ENCODE peak calls at places on chromosomes 6 and 20, in eight cellular contexts. L is astrocyte of the spinal cord, C is left lung, P is neural progenitor cell, R is SJSA1, X is heart left ventricle, G is breast epithelium, F is esophagus squamous epithelium. D is an unnamed sample.

GRCh38 chr6:36735110-36735971 is 37.7 kb downstream of the RAB44 start:
- DNase-seq in L (peak), C (peak), P (no peak), R (no peak), X (peak), G (no peak), F (no peak), D (peak)

GRCh38 chr6:107083921-107084320 is 31.4 kb downstream of the BEND3 start:
- DNase-seq in L (no peak), C (no peak), P (no peak), R (no peak), X (no peak), G (no peak), F (no peak), D (no peak)

GRCh38 chr20:51767867-51768758 is at the start of gene ATP9A:
- DNase-seq in L (no peak), C (no peak), P (peak), R (no peak), X (peak), G (no peak), F (no peak), D (no peak)

GRCh38 chr6:35049346-35049745 is 91.8 kb downstream of the TCP11 start:
- DNase-seq in L (no peak), C (no peak), P (no peak), R (no peak), X (no peak), G (no peak), F (no peak), D (no peak)

GRCh38 chr20:1335961-1336698 is 7.2 kb upstream of the SDCBP2 start:
- DNase-seq in L (no peak), C (no peak), P (no peak), R (peak), X (peak), G (no peak), F (no peak), D (no peak)

GRCh38 chr6:11682525-11682924 is 96.1 kb downstream of the ADTRP start:
- DNase-seq in L (no peak), C (no peak), P (no peak), R (no peak), X (no peak), G (no peak), F (no peak), D (no peak)

GRCh38 chr6:135323979-135324378 is 142.9 kb downstream of the MYB start:
- DNase-seq in L (no peak), C (no peak), P (no peak), R (no peak), X (no peak), G (no peak), F (no peak), D (no peak)

GRCh38 chr6:74946961-74947360 is 258.9 kb downstream of the COL12A1 start:
- DNase-seq in L (peak), C (no peak), P (no peak), R (no peak), X (no peak), G (no peak), F (no peak), D (no peak)

GRCh38 chr20:61520761-61521460 is 268.9 kb downstream of the CDH4 start:
- DNase-seq in L (peak), C (no peak), P (no peak), R (no peak), X (no peak), G (no peak), F (no peak), D (no peak)

GRCh38 chr6:131875647-131876046 is 67.8 kb downstream of the ENPP1 start:
- DNase-seq in L (no peak), C (no peak), P (no peak), R (no peak), X (no peak), G (no peak), F (no peak), D (no peak)

GRCh38 chr20:59571151-59571550 is 33.2 kb upstream of the PHACTR3 start:
- DNase-seq in L (no peak), C (no peak), P (no peak), R (no peak), X (no peak), G (no peak), F (no peak), D (no peak)

GRCh38 chr20:35828434-35828833 is 56.6 kb downstream of the PHF20 start:
- DNase-seq in L (peak), C (no peak), P (no peak), R (no peak), X (peak), G (no peak), F (no peak), D (no peak)

DNA sequence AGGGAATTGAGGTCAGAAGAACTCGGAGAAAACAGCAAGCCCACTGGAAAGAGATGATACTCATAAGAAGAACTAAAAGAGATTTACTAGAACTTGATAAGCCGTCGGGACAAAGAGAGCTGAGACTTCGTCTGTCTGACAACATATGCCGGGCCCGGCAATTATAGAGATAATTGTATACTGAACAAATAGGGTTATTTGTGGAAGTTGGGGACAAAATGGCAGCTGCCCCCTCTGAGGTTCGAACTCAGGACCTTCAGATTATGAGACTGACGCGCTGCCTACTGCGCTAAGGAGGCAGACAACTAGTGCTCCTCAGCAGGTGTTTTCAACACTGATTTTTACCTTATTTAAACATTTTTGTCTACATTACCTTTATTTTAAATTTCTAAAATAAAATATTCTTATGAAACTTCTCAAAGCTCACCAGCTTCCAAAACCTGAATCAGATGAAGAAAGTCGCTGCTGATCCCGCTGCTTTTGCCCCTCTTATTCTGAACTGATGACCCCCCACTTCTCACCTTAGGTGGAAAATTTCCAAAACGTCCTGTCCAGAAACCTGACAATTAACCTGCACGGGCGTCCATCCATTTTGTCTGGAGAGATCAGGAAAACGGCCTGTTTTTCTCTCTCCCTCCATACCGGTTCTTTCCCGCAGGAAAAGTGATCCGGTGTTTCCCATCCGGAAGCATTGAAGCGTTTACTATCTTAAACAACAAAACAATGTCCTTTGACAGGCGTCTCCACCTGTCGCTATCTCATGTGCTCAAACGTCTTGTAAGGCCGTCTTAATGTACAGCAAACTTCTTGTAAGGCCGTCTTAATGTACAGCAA is 29.5 kb upstream of the TRIM27 start:
- DNase-seq in L (peak), C (no peak), P (peak), R (peak), X (no peak), G (no peak), F (no peak), D (peak)
- H3K4me3 ChIP-seq in L (peak), C (peak), P (peak), R (peak), X (peak), G (peak), F (peak), D (peak)

DNA sequence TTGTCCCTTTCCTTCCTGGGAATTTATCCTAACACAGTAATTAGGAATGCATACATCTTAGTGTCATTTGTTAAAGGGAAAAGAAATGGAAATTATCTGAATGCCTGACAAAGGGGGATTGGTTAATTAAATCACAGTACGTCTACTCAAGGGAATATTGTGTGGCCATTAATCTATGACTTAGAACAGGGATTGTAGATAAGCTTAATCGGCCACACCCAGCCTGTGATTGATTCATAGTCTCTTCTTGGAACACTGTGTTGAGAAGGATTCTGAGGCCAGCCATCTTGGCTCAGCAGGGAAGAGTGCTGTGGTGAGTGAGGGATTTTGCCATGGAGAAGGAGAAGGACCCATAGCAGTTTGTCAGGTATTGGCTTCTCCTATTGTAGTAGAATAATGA is 50.5 kb downstream of the CTNNBL1 start:
- DNase-seq in L (no peak), C (no peak), P (no peak), R (no peak), X (no peak), G (no peak), F (no peak), D (no peak)
- H3K4me3 ChIP-seq in L (no peak), C (no peak), P (no peak), R (no peak), X (no peak), G (no peak), F (no peak), D (no peak)

DNA sequence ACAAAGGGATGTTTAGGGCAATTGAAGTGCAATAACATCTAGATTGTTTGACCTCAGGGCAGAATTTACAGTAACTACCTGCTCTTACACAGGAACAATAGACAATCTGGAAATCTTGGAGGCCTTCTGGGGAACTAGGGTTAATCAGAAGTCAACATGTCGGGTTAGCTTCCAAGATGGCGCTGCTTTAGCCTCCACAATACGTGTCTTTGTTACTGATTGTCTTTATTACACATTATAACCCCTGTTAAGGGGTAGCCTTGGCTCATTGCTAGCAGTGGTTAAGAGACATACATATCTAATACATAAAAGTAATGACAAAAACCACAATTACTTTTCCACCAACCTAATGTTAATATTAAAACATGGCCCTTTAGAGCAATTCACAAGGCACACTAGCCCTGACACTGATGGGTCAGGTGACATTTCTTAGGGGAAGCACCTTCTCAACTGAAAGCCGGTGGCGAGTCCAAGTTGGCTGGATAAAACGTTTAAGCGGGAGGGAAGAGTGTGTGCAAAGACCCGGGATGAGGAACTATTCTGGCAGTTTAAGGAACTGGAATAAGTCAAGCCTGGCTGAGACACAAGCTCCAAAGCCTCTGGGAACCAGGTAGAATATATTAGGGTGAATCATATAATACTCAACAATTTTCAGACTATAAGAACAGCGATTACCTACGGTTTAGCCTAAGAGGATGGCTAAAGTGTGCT is 236.9 kb downstream of the BCAS1 start:
- DNase-seq in L (no peak), C (no peak), P (no peak), R (no peak), X (no peak), G (no peak), F (no peak), D (no peak)
- H3K4me3 ChIP-seq in L (no peak), C (no peak), P (no peak), R (no peak), X (no peak), G (no peak), F (no peak), D (no peak)

GRCh38 chr6:100464162-100464851 is 414 bp downstream of the SIM1 start:
- DNase-seq in L (no peak), C (no peak), P (peak), R (no peak), X (no peak), G (no peak), F (no peak), D (no peak)
- H3K4me3 ChIP-seq in L (no peak), C (peak), P (peak), R (peak), X (peak), G (peak), F (peak), D (peak)

GRCh38 chr6:7137335-7138106 is 29.8 kb downstream of the RREB1 start:
- DNase-seq in L (peak), C (peak), P (peak), R (peak), X (peak), G (no peak), F (no peak), D (no peak)

GRCh38 chr6:7139835-7140470 is 32.2 kb downstream of the RREB1 start:
- DNase-seq in L (no peak), C (no peak), P (no peak), R (no peak), X (no peak), G (no peak), F (no peak), D (no peak)

GRCh38 chr6:7136859-7137334 is 29.1 kb downstream of the RREB1 start:
- DNase-seq in L (no peak), C (no peak), P (no peak), R (no peak), X (no peak), G (no peak), F (no peak), D (no peak)

GRCh38 chr6:7138921-7139358 is 31.2 kb downstream of the RREB1 start:
- DNase-seq in L (no peak), C (no peak), P (peak), R (no peak), X (no peak), G (peak), F (no peak), D (no peak)

GRCh38 chr6:7138111-7138510 is 30.4 kb downstream of the RREB1 start:
- DNase-seq in L (no peak), C (no peak), P (no peak), R (no peak), X (no peak), G (no peak), F (no peak), D (no peak)
- H3K4me3 ChIP-seq in L (no peak), C (no peak), P (no peak), R (no peak), X (no peak), G (no peak), F (no peak), D (no peak)

DNA sequence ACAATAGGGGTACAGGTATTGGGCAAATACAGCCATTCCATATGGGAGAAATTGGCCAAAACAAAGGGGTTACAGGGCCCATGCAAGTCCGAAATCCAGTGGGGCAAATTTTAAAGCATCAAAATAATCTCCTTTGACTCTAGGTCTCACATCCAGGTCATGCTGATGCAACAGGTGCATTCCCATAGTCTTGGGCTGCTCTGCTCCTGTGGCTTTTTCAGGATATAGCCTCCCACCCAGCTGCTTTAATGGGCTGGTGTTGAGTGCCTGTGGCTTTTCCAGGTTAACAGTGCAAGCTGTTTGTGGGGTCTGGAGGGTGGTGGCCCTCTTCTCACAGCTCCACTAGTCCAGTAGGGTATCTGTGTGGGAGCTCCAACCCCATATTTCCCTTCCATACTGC is 607.1 kb downstream of the MEI4 start:
- DNase-seq in L (no peak), C (no peak), P (no peak), R (no peak), X (no peak), G (no peak), F (no peak), D (no peak)
- H3K4me3 ChIP-seq in L (no peak), C (no peak), P (no peak), R (no peak), X (no peak), G (no peak), F (no peak), D (no peak)

GRCh38 chr6:15398657-15399287 is 152.9 kb downstream of the JARID2 start:
- DNase-seq in L (no peak), C (no peak), P (no peak), R (no peak), X (no peak), G (no peak), F (no peak), D (no peak)
- H3K4me3 ChIP-seq in L (no peak), C (no peak), P (no peak), R (no peak), X (no peak), G (no peak), F (no peak), D (no peak)

DNA sequence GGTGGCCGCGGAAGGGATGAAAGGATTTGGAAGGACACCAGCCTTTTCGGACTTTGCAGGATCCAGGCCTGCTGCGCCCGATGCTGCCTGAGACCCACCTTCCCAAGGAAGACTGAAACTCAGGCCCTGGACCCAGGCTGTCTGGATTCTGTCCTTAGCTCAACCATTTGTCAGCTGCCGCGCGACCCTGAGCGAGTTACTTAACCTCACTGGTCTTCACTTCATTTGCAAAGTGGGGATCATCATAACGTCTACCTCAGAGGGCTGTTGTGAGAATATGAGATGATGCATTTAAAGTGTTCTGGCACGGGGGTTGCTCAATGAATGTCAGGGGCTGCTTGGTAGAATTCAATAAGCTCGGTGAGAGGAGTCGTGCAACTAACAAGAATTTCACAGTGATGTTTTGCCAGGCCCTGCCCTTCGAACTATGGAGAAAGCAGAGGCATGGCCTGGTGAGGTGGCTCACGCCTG is 104.2 kb upstream of the PRDM1 start:
- DNase-seq in L (no peak), C (no peak), P (no peak), R (no peak), X (no peak), G (no peak), F (no peak), D (no peak)
- H3K4me3 ChIP-seq in L (peak), C (no peak), P (peak), R (no peak), X (no peak), G (peak), F (peak), D (no peak)